ENCODE peak calls at places on chromosomes 7 and 10, in six cellular contexts. One of them, this sample, is unnamed. For H3K4me1, the result is how much of the 10 kb centered on the place peaks cover.

GRCh38 chr10:46525177-46525823 is 31.2 kb downstream of the GPRIN2 start:
- DNase-seq in A549: peak
- DNase-seq in heart right ventricle: no peak
- DNase-seq in fibroblast of lung: peak
- DNase-seq in DND-41: no peak
- DNase-seq in HCT116: peak
- DNase-seq in this sample: no peak

GRCh38 chr7:30464231-30464660 is 14.3 kb downstream of the NOD1 start:
- DNase-seq in A549: no peak
- DNase-seq in heart right ventricle: no peak
- DNase-seq in fibroblast of lung: peak
- DNase-seq in DND-41: no peak
- DNase-seq in HCT116: no peak
- DNase-seq in this sample: no peak

GRCh38 chr7:81956520-81956919 is 186.7 kb upstream of the HGF start:
- DNase-seq in A549: peak
- DNase-seq in heart right ventricle: no peak
- DNase-seq in fibroblast of lung: peak
- DNase-seq in DND-41: peak
- DNase-seq in HCT116: peak
- DNase-seq in this sample: peak

GRCh38 chr10:128061306-128062300 is 64.6 kb downstream of the MKI67 start:
- DNase-seq in A549: no peak
- DNase-seq in heart right ventricle: no peak
- DNase-seq in fibroblast of lung: no peak
- DNase-seq in DND-41: no peak
- DNase-seq in HCT116: no peak
- DNase-seq in this sample: no peak

GRCh38 chr10:84173543-84173942 is at the start of gene GPR15LG:
- DNase-seq in A549: no peak
- DNase-seq in heart right ventricle: no peak
- DNase-seq in fibroblast of lung: no peak
- DNase-seq in DND-41: no peak
- DNase-seq in HCT116: no peak
- DNase-seq in this sample: no peak

GRCh38 chr7:135728136-135728669 is at the start of gene SLC13A4:
- DNase-seq in A549: no peak
- DNase-seq in heart right ventricle: no peak
- DNase-seq in fibroblast of lung: no peak
- DNase-seq in DND-41: no peak
- DNase-seq in HCT116: no peak
- DNase-seq in this sample: no peak

GRCh38 chr10:6300106-6300783 is 97.5 kb downstream of the PFKFB3 start:
- DNase-seq in A549: peak
- DNase-seq in heart right ventricle: no peak
- DNase-seq in fibroblast of lung: peak
- DNase-seq in DND-41: peak
- DNase-seq in HCT116: no peak
- DNase-seq in this sample: no peak

GRCh38 chr7:33854951-33855350 is 50.4 kb upstream of the BMPER start:
- DNase-seq in A549: no peak
- DNase-seq in heart right ventricle: no peak
- DNase-seq in fibroblast of lung: peak
- DNase-seq in DND-41: no peak
- DNase-seq in HCT116: no peak
- DNase-seq in this sample: no peak

GRCh38 chr10:86365346-86366032 is 1.1 kb downstream of the GRID1 start:
- DNase-seq in A549: no peak
- DNase-seq in heart right ventricle: no peak
- DNase-seq in fibroblast of lung: no peak
- DNase-seq in DND-41: no peak
- DNase-seq in HCT116: no peak
- DNase-seq in this sample: peak

GRCh38 chr10:17001297-17001744 is 128.3 kb downstream of the CUBN start:
- DNase-seq in A549: no peak
- DNase-seq in heart right ventricle: no peak
- DNase-seq in fibroblast of lung: peak
- DNase-seq in DND-41: no peak
- DNase-seq in HCT116: no peak
- DNase-seq in this sample: no peak

GRCh38 chr10:27223964-27224363 is 16.6 kb downstream of the ACBD5 start:
- DNase-seq in A549: peak
- DNase-seq in heart right ventricle: no peak
- DNase-seq in fibroblast of lung: peak
- DNase-seq in DND-41: peak
- DNase-seq in HCT116: no peak
- DNase-seq in this sample: peak

GRCh38 chr7:114087674-114088539 is 169.1 kb upstream of the PPP1R3A start:
- DNase-seq in A549: no peak
- DNase-seq in heart right ventricle: no peak
- DNase-seq in fibroblast of lung: peak
- DNase-seq in DND-41: no peak
- DNase-seq in HCT116: no peak
- DNase-seq in this sample: no peak

GRCh38 chr10:21164687-21165086 is 267.6 kb upstream of the NEBL start:
- DNase-seq in A549: no peak
- DNase-seq in heart right ventricle: no peak
- DNase-seq in fibroblast of lung: no peak
- DNase-seq in DND-41: no peak
- DNase-seq in HCT116: no peak
- DNase-seq in this sample: no peak

GRCh38 chr7:39587393-39587792 is 21.2 kb downstream of the YAE1 start:
- DNase-seq in A549: no peak
- DNase-seq in heart right ventricle: no peak
- DNase-seq in fibroblast of lung: peak
- DNase-seq in DND-41: no peak
- DNase-seq in HCT116: no peak
- DNase-seq in this sample: no peak

GRCh38 chr7:131945313-131945831 is 388.9 kb upstream of the PODXL start:
- DNase-seq in A549: peak
- DNase-seq in heart right ventricle: peak
- DNase-seq in fibroblast of lung: peak
- DNase-seq in DND-41: peak
- DNase-seq in HCT116: peak
- DNase-seq in this sample: peak

GRCh38 chr7:144738708-144739314 is 97.0 kb downstream of the TPK1 start:
- DNase-seq in A549: peak
- DNase-seq in heart right ventricle: no peak
- DNase-seq in fibroblast of lung: peak
- DNase-seq in DND-41: peak
- DNase-seq in HCT116: peak
- DNase-seq in this sample: no peak

GRCh38 chr7:130365511-130366441 is 14.5 kb upstream of the CPA1 start:
- DNase-seq in A549: no peak
- DNase-seq in heart right ventricle: no peak
- DNase-seq in fibroblast of lung: peak
- DNase-seq in DND-41: no peak
- DNase-seq in HCT116: no peak
- DNase-seq in this sample: peak

GRCh38 chr7:99224263-99224947 is 16.5 kb upstream of the KPNA7 start:
- DNase-seq in A549: peak
- DNase-seq in heart right ventricle: no peak
- DNase-seq in fibroblast of lung: peak
- DNase-seq in DND-41: no peak
- DNase-seq in HCT116: peak
- DNase-seq in this sample: peak

GRCh38 chr10:71657604-71658348 is 61.8 kb downstream of the C10orf105 start:
- DNase-seq in A549: no peak
- DNase-seq in heart right ventricle: no peak
- DNase-seq in fibroblast of lung: no peak
- DNase-seq in DND-41: no peak
- DNase-seq in HCT116: no peak
- DNase-seq in this sample: no peak

GRCh38 chr7:28986723-28987122 is 28.6 kb upstream of the TRIL start:
- DNase-seq in A549: no peak
- DNase-seq in heart right ventricle: no peak
- DNase-seq in fibroblast of lung: peak
- DNase-seq in DND-41: no peak
- DNase-seq in HCT116: no peak
- DNase-seq in this sample: no peak

GRCh38 chr7:39642896-39643295 is 19.5 kb downstream of the RALA start:
- DNase-seq in A549: no peak
- DNase-seq in heart right ventricle: no peak
- DNase-seq in fibroblast of lung: no peak
- DNase-seq in DND-41: no peak
- DNase-seq in HCT116: no peak
- DNase-seq in this sample: no peak

GRCh38 chr7:12436896-12437535 is 33.4 kb upstream of the VWDE start:
- DNase-seq in A549: peak
- DNase-seq in heart right ventricle: no peak
- DNase-seq in fibroblast of lung: peak
- DNase-seq in DND-41: no peak
- DNase-seq in HCT116: no peak
- DNase-seq in this sample: no peak

GRCh38 chr7:70093496-70093895 is 495.2 kb downstream of the AUTS2 start:
- DNase-seq in A549: no peak
- DNase-seq in heart right ventricle: no peak
- DNase-seq in fibroblast of lung: peak
- DNase-seq in DND-41: no peak
- DNase-seq in HCT116: no peak
- DNase-seq in this sample: no peak

GRCh38 chr7:47506716-47507354 is 75.1 kb downstream of the TNS3 start:
- DNase-seq in A549: no peak
- DNase-seq in heart right ventricle: no peak
- DNase-seq in fibroblast of lung: peak
- DNase-seq in DND-41: no peak
- DNase-seq in HCT116: no peak
- DNase-seq in this sample: no peak

GRCh38 chr10:1544929-1545328 is 192.4 kb downstream of the ADARB2 start:
- DNase-seq in A549: no peak
- DNase-seq in heart right ventricle: no peak
- DNase-seq in fibroblast of lung: no peak
- DNase-seq in DND-41: peak
- DNase-seq in HCT116: no peak
- DNase-seq in this sample: no peak

GRCh38 chr10:12445701-12446334 is 96.5 kb downstream of the CAMK1D start:
- DNase-seq in A549: no peak
- DNase-seq in heart right ventricle: no peak
- DNase-seq in fibroblast of lung: no peak
- DNase-seq in DND-41: no peak
- DNase-seq in HCT116: no peak
- DNase-seq in this sample: no peak

GRCh38 chr10:86207226-86207625 is 159.4 kb downstream of the GRID1 start:
- DNase-seq in A549: no peak
- DNase-seq in heart right ventricle: no peak
- DNase-seq in fibroblast of lung: no peak
- DNase-seq in DND-41: no peak
- DNase-seq in HCT116: no peak
- DNase-seq in this sample: no peak

GRCh38 chr10:116973946-116974345 is 31.0 kb downstream of the SHTN1 start:
- DNase-seq in A549: no peak
- DNase-seq in heart right ventricle: no peak
- DNase-seq in fibroblast of lung: no peak
- DNase-seq in DND-41: no peak
- DNase-seq in HCT116: no peak
- DNase-seq in this sample: no peak

GRCh38 chr7:562789-563628 is 43.4 kb upstream of the PDGFA start:
- DNase-seq in A549: no peak
- DNase-seq in heart right ventricle: no peak
- DNase-seq in fibroblast of lung: no peak
- DNase-seq in DND-41: no peak
- DNase-seq in HCT116: no peak
- DNase-seq in this sample: no peak

GRCh38 chr7:562394-562675 is 42.7 kb upstream of the PDGFA start:
- DNase-seq in A549: no peak
- DNase-seq in heart right ventricle: no peak
- DNase-seq in fibroblast of lung: no peak
- DNase-seq in DND-41: no peak
- DNase-seq in HCT116: no peak
- DNase-seq in this sample: no peak

GRCh38 chr7:559396-559705 is 39.7 kb upstream of the PDGFA start:
- DNase-seq in A549: no peak
- DNase-seq in heart right ventricle: no peak
- DNase-seq in fibroblast of lung: no peak
- DNase-seq in DND-41: no peak
- DNase-seq in HCT116: no peak
- DNase-seq in this sample: no peak

GRCh38 chr7:561631-562393 is 42.2 kb upstream of the PDGFA start:
- DNase-seq in A549: no peak
- DNase-seq in heart right ventricle: no peak
- DNase-seq in fibroblast of lung: no peak
- DNase-seq in DND-41: peak
- DNase-seq in HCT116: no peak
- DNase-seq in this sample: no peak

DNA sequence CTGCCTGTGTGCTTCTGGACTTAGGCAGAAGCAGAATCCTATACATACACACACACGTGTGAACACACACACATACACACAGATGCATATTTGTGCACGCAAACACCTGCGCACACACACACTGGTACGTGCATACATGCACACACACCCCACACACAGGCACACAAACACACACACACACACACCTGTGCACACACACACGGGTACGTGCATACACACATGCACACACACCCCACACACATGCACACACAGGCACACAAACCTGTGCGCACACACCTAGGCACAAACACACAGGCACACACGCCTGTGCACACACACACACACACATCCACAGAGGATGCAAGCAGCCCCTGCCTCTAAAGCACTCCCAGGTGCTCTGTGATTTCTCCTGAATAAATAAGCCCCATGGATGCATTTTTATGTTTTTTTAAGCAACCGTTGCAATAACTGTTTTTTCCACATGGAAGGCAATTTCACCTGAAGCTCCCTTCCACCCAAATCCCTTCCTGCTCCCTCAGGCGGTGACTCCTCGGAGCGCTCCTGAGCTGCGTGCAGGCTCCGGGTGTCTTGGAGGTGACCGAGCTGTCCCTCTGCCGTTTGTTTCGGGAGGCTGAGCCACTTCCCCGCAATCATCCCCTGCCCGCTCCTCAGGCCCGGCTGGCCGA is 41.5 kb upstream of the PDGFA start:
- DNase-seq in A549: no peak
- DNase-seq in heart right ventricle: no peak
- DNase-seq in fibroblast of lung: no peak
- DNase-seq in DND-41: no peak
- DNase-seq in HCT116: no peak
- DNase-seq in this sample: no peak
- TF ChIP-seq CTCF in A549: no peak
- TF ChIP-seq CTCF in heart right ventricle: no peak
- TF ChIP-seq CTCF in fibroblast of lung: no peak
- TF ChIP-seq CTCF in DND-41: no peak
- TF ChIP-seq CTCF in HCT116: no peak
- TF ChIP-seq CTCF in this sample: no peak

GRCh38 chr10:58282615-58283014 is 13.7 kb downstream of the CISD1 start:
- DNase-seq in A549: no peak
- DNase-seq in heart right ventricle: no peak
- DNase-seq in fibroblast of lung: no peak
- DNase-seq in DND-41: no peak
- DNase-seq in HCT116: no peak
- DNase-seq in this sample: peak
- H3K4me1 ChIP-seq in A549: under half
- H3K4me1 ChIP-seq in heart right ventricle: under half
- H3K4me1 ChIP-seq in fibroblast of lung: under half
- H3K4me1 ChIP-seq in DND-41: under half
- H3K4me1 ChIP-seq in HCT116: under half
- H3K4me1 ChIP-seq in this sample: under half

GRCh38 chr7:72092769-72093168 is 319.4 kb downstream of the CALN1 start:
- DNase-seq in A549: no peak
- DNase-seq in heart right ventricle: no peak
- DNase-seq in fibroblast of lung: no peak
- DNase-seq in DND-41: no peak
- DNase-seq in HCT116: no peak
- DNase-seq in this sample: no peak
- H3K4me3 ChIP-seq in A549: no peak
- H3K4me3 ChIP-seq in heart right ventricle: no peak
- H3K4me3 ChIP-seq in fibroblast of lung: no peak
- H3K4me3 ChIP-seq in DND-41: no peak
- H3K4me3 ChIP-seq in HCT116: no peak
- H3K4me3 ChIP-seq in this sample: no peak

GRCh38 chr7:41974835-41975234 is 262.2 kb downstream of the GLI3 start:
- DNase-seq in A549: no peak
- DNase-seq in heart right ventricle: no peak
- DNase-seq in fibroblast of lung: no peak
- DNase-seq in DND-41: no peak
- DNase-seq in HCT116: no peak
- DNase-seq in this sample: no peak
- TF ChIP-seq CTCF in A549: no peak
- TF ChIP-seq CTCF in heart right ventricle: no peak
- TF ChIP-seq CTCF in fibroblast of lung: no peak
- TF ChIP-seq CTCF in DND-41: no peak
- TF ChIP-seq CTCF in HCT116: no peak
- TF ChIP-seq CTCF in this sample: no peak